ENCODE peak calls at places on chromosomes 2 and 18, in four cellular contexts. N is GM23248; O is activated CD4-positive, alpha-beta T cell treated with anti-CD3 and anti-CD28 coated beads for 48 hours; Z is NCI-H2107. D is an unnamed sample.

GRCh38 chr18:80068571-80069272 is 34.5 kb downstream of the RBFA start:
- DNase-seq in Z (no peak), N (no peak), O (no peak), D (no peak)

GRCh38 chr18:5296706-5297320 is 1.3 kb upstream of the ZBTB14 start:
- DNase-seq in N (peak; percentile 96), O (peak; percentile 84), Z (peak; percentile 25), D (peak; percentile 74)

GRCh38 chr2:209334188-209335017 is 89.4 kb upstream of the MAP2 start:
- DNase-seq in N (peak; percentile 72), O (peak; percentile 59), Z (peak; percentile 13), D (peak; percentile 75)

GRCh38 chr2:202494856-202495604 is 118.9 kb downstream of the BMPR2 start:
- DNase-seq in N (no peak), Z (no peak), O (no peak), D (no peak)

GRCh38 chr2:129192841-129193253 is 786.6 kb upstream of the RAB6C start:
- DNase-seq in O (no peak), Z (no peak), N (no peak), D (no peak)

GRCh38 chr2:16005819-16006536 is 65.6 kb downstream of the MYCN start:
- DNase-seq in N (no peak), O (no peak), Z (no peak), D (peak; percentile 1)

GRCh38 chr18:9437049-9437448 is 38.3 kb upstream of the RALBP1 start:
- DNase-seq in Z (no peak), N (peak; percentile 46), O (no peak), D (peak; percentile 37)

GRCh38 chr2:191195021-191195420 is 44.2 kb upstream of the STAT4 start:
- DNase-seq in Z (no peak), O (no peak), N (no peak), D (no peak)

GRCh38 chr2:204170419-204170818 is 233.9 kb downstream of the ICOS start:
- DNase-seq in N (no peak), Z (no peak), O (no peak), D (no peak)

GRCh38 chr2:45664635-45665269 is 13.3 kb downstream of the PRKCE start:
- DNase-seq in N (peak; percentile 40), Z (no peak), O (no peak), D (no peak)

GRCh38 chr2:70871398-70872211 is 36.0 kb upstream of the CD207 start:
- DNase-seq in Z (peak; percentile 86), O (peak; percentile 89), N (peak; percentile 87), D (peak; percentile 82)

GRCh38 chr2:201618744-201619654 is 24.3 kb downstream of the TMEM237 start:
- DNase-seq in O (peak; percentile 12), Z (no peak), N (peak; percentile 95), D (peak; percentile 63)

GRCh38 chr2:11822746-11823411 is 76.4 kb downstream of the LPIN1 start:
- DNase-seq in N (no peak), Z (no peak), O (no peak), D (no peak)

GRCh38 chr2:63023444-63023843 is 27.2 kb upstream of the OTX1 start:
- DNase-seq in O (no peak), Z (no peak), N (peak; percentile 47), D (peak; percentile 71)

GRCh38 chr18:72848534-72849237 is 19.1 kb downstream of the NETO1 start:
- DNase-seq in O (no peak), N (no peak), Z (no peak), D (no peak)

GRCh38 chr18:31497711-31498449 is at the start of gene DSG2:
- DNase-seq in O (peak; percentile 46), N (peak; percentile 24), Z (no peak), D (no peak)

GRCh38 chr18:3350566-3351527 is 88.9 kb downstream of the MYL12B start:
- DNase-seq in O (peak; percentile 4), N (peak; percentile 54), Z (no peak), D (peak; percentile 29)